ENCODE peak calls at places on chromosomes 7 and 10, in four cellular contexts. V, F, Y and K are unnamed samples.

GRCh38 chr10:117424171-117424570 is 48.9 kb upstream of the PDZD8 start:
- DNase-seq in Y (no peak), F (no peak), V (no peak), K (no peak)

GRCh38 chr10:110497438-110498086 is at the start of gene DUSP5:
- DNase-seq in F (no peak), Y (peak; percentile 78), V (peak; percentile 68), K (peak; percentile 84)

GRCh38 chr7:16916733-16917132 is 35.0 kb upstream of the AGR3 start:
- DNase-seq in Y (no peak), F (no peak), V (no peak), K (no peak)

GRCh38 chr7:128398016-128398840 is 11.6 kb downstream of the IMPDH1 start:
- DNase-seq in F (no peak), V (no peak), Y (peak; percentile 29), K (peak; percentile 30)

GRCh38 chr10:73131295-73131694 is 21.0 kb downstream of the NUDT13 start:
- DNase-seq in V (no peak), Y (no peak), F (no peak), K (no peak)

GRCh38 chr10:71763352-71764127 is 9.8 kb downstream of the VSIR start:
- DNase-seq in F (no peak), Y (no peak), V (no peak), K (no peak)

GRCh38 chr7:73769481-73770001 is 529 bp downstream of the CLDN3 start:
- DNase-seq in F (no peak), V (no peak), Y (peak; percentile 36), K (no peak)

GRCh38 chr10:108911814-108912541 is 1011.3 kb downstream of the XPNPEP1 start:
- DNase-seq in V (no peak), Y (no peak), F (peak; percentile 40), K (no peak)

GRCh38 chr10:65234261-65234660 is 1691.6 kb upstream of the LRRTM3 start:
- DNase-seq in V (no peak), Y (no peak), F (no peak), K (no peak)

GRCh38 chr10:176677-177076 is 41.4 kb downstream of the ZMYND11 start:
- DNase-seq in Y (no peak), V (no peak), F (no peak), K (no peak)

GRCh38 chr7:17682586-17682985 is 257.7 kb downstream of the SNX13 start:
- DNase-seq in V (no peak), Y (no peak), F (no peak), K (no peak)

GRCh38 chr7:30206466-30206865 is 71.7 kb downstream of the MTURN start:
- DNase-seq in Y (no peak), V (peak; percentile 55), F (peak; percentile 32), K (peak; percentile 32)

GRCh38 chr10:23344251-23344841 is at the start of gene C10orf67:
- DNase-seq in V (no peak), Y (no peak), F (no peak), K (peak; percentile 46)

GRCh38 chr7:110399421-110399820 is 691.5 kb upstream of the LRRN3 start:
- DNase-seq in Y (no peak), V (no peak), F (no peak), K (no peak)

GRCh38 chr7:63040966-63041610 is 957.6 kb upstream of the ZNF722 start:
- DNase-seq in V (no peak), F (no peak), Y (no peak), K (no peak)

GRCh38 chr10:108014902-108015177 is 850.3 kb upstream of the SORCS1 start:
- DNase-seq in Y (no peak), V (no peak), F (no peak), K (no peak)

GRCh38 chr10:53894145-53894544 is 906.9 kb downstream of the PCDH15 start:
- DNase-seq in F (no peak), V (no peak), Y (no peak), K (no peak)